ENCODE peak calls at places on chromosomes 11 and 22, in eight cellular contexts. H is upper lobe of left lung, C is adrenal gland, Z is HCT116, S is A549, V is esophagus squamous epithelium, X is transverse colon, Y is IMR-90. B is an unnamed sample. For H3K4me1, the result is how much of the 10 kb centered on the place peaks cover.

GRCh38 chr11:79860336-79860735 is 419.5 kb upstream of the TENM4 start:
- DNase-seq in H (no peak), C (no peak), Z (no peak), S (no peak), V (no peak), X (no peak), Y (no peak), B (no peak)

GRCh38 chr22:48483764-48484528 is 1343.7 kb downstream of the BRD1 start:
- DNase-seq in H (peak), C (peak), Z (no peak), S (peak), V (no peak), X (no peak), Y (no peak), B (no peak)

GRCh38 chr11:224424-224823 is 11.7 kb downstream of the SIRT3 start:
- DNase-seq in H (no peak), C (peak), Z (no peak), S (no peak), V (no peak), X (no peak), Y (no peak), B (no peak)

GRCh38 chr11:62805991-62806441 is 776 bp upstream of the NXF1 start:
- DNase-seq in H (no peak), C (no peak), Z (no peak), S (no peak), V (no peak), X (peak), Y (no peak), B (no peak)

GRCh38 chr11:6932150-6932549 is 5.9 kb downstream of the ZNF215 start:
- DNase-seq in H (no peak), C (no peak), Z (no peak), S (no peak), V (no peak), X (no peak), Y (no peak), B (no peak)

GRCh38 chr22:29813563-29813962 is 24.5 kb downstream of the ASCC2 start:
- DNase-seq in H (no peak), C (no peak), Z (peak), S (peak), V (no peak), X (no peak), Y (no peak), B (no peak)

GRCh38 chr11:65078151-65078550 is 5.7 kb downstream of the CDCA5 start:
- DNase-seq in H (peak), C (peak), Z (peak), S (peak), V (no peak), X (peak), Y (peak), B (no peak)

GRCh38 chr11:134661660-134662059 is 249.6 kb upstream of the B3GAT1 start:
- DNase-seq in H (peak), C (no peak), Z (no peak), S (no peak), V (no peak), X (no peak), Y (no peak), B (no peak)

GRCh38 chr22:29621761-29622526 is 18.5 kb downstream of the NF2 start:
- DNase-seq in H (no peak), C (no peak), Z (peak), S (peak), V (no peak), X (no peak), Y (peak), B (no peak)

GRCh38 chr11:74311352-74311926 is at the start of gene P4HA3:
- DNase-seq in H (peak), C (peak), Z (peak), S (peak), V (no peak), X (peak), Y (peak), B (peak)

GRCh38 chr11:9170450-9170849 is 79.1 kb upstream of the SCUBE2 start:
- DNase-seq in H (no peak), C (peak), Z (no peak), S (peak), V (no peak), X (no peak), Y (peak), B (no peak)

GRCh38 chr11:65427691-65428577 is 5.3 kb downstream of the NEAT1 start:
- DNase-seq in H (peak), C (peak), Z (peak), S (peak), V (no peak), X (peak), Y (peak), B (no peak)

GRCh38 chr11:39174228-39174627 is 2285.2 kb downstream of the LRRC4C start:
- DNase-seq in H (no peak), C (no peak), Z (no peak), S (no peak), V (no peak), X (no peak), Y (no peak), B (no peak)

GRCh38 chr11:114813216-114813615 is 134.9 kb downstream of the NXPE2 start:
- DNase-seq in H (no peak), C (no peak), Z (no peak), S (no peak), V (no peak), X (no peak), Y (no peak), B (no peak)

GRCh38 chr11:68076371-68077042 is 37.7 kb downstream of the TCIRG1 start:
- DNase-seq in H (no peak), C (no peak), Z (no peak), S (no peak), V (no peak), X (no peak), Y (no peak), B (no peak)

GRCh38 chr22:44721206-44721605 is 19.2 kb downstream of the PRR5 start:
- DNase-seq in H (no peak), C (no peak), Z (no peak), S (no peak), V (no peak), X (no peak), Y (no peak), B (no peak)

GRCh38 chr11:64407221-64407620 is 48.3 kb downstream of the RPS6KA4 start:
- DNase-seq in H (no peak), C (no peak), Z (no peak), S (no peak), V (no peak), X (no peak), Y (no peak), B (no peak)

GRCh38 chr11:113373306-113373705 is 14.3 kb upstream of the ANKK1 start:
- DNase-seq in H (no peak), C (peak), Z (no peak), S (no peak), V (no peak), X (no peak), Y (peak), B (no peak)

GRCh38 chr22:36182871-36183270 is 18.7 kb downstream of the APOL4 start:
- DNase-seq in H (no peak), C (no peak), Z (no peak), S (no peak), V (no peak), X (no peak), Y (no peak), B (no peak)

GRCh38 chr11:2316963-2317244 is 15.1 kb downstream of the TSPAN32 start:
- DNase-seq in H (no peak), C (no peak), Z (no peak), S (no peak), V (no peak), X (no peak), Y (no peak), B (no peak)

GRCh38 chr11:124961972-124962609 is 8.1 kb downstream of the CCDC15 start:
- DNase-seq in H (no peak), C (no peak), Z (peak), S (peak), V (no peak), X (no peak), Y (peak), B (no peak)

GRCh38 chr22:48892571-48893287 is 934.9 kb downstream of the BRD1 start:
- DNase-seq in H (peak), C (no peak), Z (no peak), S (no peak), V (no peak), X (no peak), Y (no peak), B (no peak)

GRCh38 chr11:41660585-41660984 is 201.1 kb upstream of the LRRC4C start:
- DNase-seq in H (no peak), C (no peak), Z (no peak), S (peak), V (no peak), X (no peak), Y (no peak), B (no peak)

GRCh38 chr22:36946436-36947158 is 33.2 kb downstream of the CSF2RB start:
- DNase-seq in H (no peak), C (no peak), Z (no peak), S (no peak), V (no peak), X (no peak), Y (no peak), B (no peak)

GRCh38 chr11:34126959-34127848 is 21.8 kb downstream of the NAT10 start:
- DNase-seq in H (no peak), C (no peak), Z (no peak), S (no peak), V (no peak), X (no peak), Y (peak), B (no peak)

GRCh38 chr11:34124885-34125668 is 19.6 kb downstream of the NAT10 start:
- DNase-seq in H (no peak), C (no peak), Z (no peak), S (no peak), V (no peak), X (no peak), Y (no peak), B (no peak)

GRCh38 chr11:34132261-34132965 is 27.0 kb downstream of the NAT10 start:
- DNase-seq in H (no peak), C (no peak), Z (no peak), S (no peak), V (no peak), X (no peak), Y (no peak), B (no peak)

GRCh38 chr11:34134765-34135164 is 29.3 kb downstream of the NAT10 start:
- DNase-seq in H (no peak), C (no peak), Z (no peak), S (no peak), V (no peak), X (no peak), Y (no peak), B (no peak)

GRCh38 chr11:34128824-34129223 is 23.4 kb downstream of the NAT10 start:
- DNase-seq in H (no peak), C (no peak), Z (no peak), S (no peak), V (no peak), X (no peak), Y (no peak), B (no peak)
- H3K4me1 ChIP-seq in H (under half), C (under half), Z (under half), S (under half), V (under half), X (under half), Y (under half), B (under half)

DNA sequence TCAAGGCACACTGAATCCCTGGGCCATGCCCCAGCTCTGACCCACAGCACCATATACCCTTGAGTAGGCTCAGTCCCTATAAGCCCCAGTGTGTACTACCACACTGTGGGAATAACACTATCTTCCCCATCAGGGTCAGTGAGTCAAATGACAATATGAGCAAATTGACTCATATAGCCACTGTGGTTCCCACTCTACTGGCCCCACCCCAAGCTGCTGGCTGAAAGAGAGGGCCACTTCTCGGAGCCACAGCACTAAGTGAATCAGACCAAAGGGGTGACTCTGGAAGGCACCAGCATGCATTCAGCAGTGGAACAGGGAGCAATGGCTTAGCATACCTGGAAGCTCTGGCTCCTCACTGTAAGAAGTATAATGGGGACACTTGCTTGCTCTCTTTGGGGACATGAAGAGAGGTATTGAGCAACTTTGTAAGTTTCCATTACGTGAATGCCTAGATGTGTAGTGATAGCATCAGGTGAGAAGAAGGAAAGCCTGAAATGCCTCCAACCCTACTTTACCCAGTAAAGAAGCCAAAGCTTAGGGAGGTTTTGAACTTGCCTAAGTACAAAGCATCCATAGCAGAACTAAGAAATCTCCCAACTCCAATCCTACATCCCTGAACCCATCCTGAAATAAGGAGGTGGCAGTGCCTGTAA is 13.5 kb downstream of the CD59 start:
- DNase-seq in H (peak), C (peak), Z (no peak), S (peak), V (no peak), X (no peak), Y (peak), B (no peak)
- TF ChIP-seq POLR2A in H (no peak), C (no peak), Z (no peak), S (no peak), V (peak), X (no peak), Y (peak), B (no peak)

GRCh38 chr11:14345668-14346067 is 13.3 kb downstream of the RRAS2 start:
- DNase-seq in H (no peak), C (no peak), Z (no peak), S (no peak), V (no peak), X (no peak), Y (peak), B (no peak)
- H3K4me1 ChIP-seq in H (under half), C (under half), Z (under half), S (under half), V (under half), X (under half), Y (under half), B (under half)

DNA sequence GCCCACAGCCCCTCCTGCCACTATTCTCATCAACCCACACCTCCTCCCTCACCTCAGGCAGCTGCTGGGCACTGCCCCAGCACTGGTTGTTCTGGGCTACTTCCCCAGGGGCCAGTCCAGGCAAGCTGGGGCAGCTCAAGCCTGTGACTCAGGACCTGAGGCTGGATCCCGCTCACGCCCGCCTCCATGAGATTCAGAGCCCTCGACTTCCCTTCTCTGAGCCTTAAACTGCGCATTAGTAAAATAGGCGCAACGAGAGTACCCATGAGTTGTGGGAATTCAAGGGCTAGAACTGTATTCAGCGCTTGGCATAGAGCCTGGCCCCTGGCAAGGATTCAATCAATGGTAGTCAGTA is 833 bp upstream of the CD82 start:
- DNase-seq in H (peak), C (peak), Z (no peak), S (no peak), V (peak), X (peak), Y (peak), B (peak)
- TF ChIP-seq POLR2A in H (no peak), C (no peak), Z (no peak), S (no peak), V (no peak), X (peak), Y (peak), B (no peak)

B was measured in ovary.